ENCODE peak calls at places on chromosomes 13 and 19, in six cellular contexts. O is Caco-2, U is fibroblast of pulmonary artery, K is fibroblast of villous mesenchyme, A is AG09309, R is astrocyte. X is an unnamed sample.

GRCh38 chr13:106533101-106533939 is 2.1 kb downstream of the EFNB2 start:
- DNase-seq in O (peak), R (peak), U (peak), K (peak), A (no peak), X (peak)

GRCh38 chr13:32969516-32969941 is 46.7 kb upstream of the KL start:
- DNase-seq in K (peak), U (peak), R (peak), A (peak), O (no peak), X (peak)

GRCh38 chr13:22114630-22115311 is 443.9 kb downstream of the FGF9 start:
- DNase-seq in R (no peak), U (no peak), K (peak), O (no peak), A (no peak), X (no peak)

GRCh38 chr13:97945792-97946419 is 7.6 kb upstream of the IPO5 start:
- DNase-seq in O (no peak), R (peak), A (no peak), U (no peak), K (no peak), X (no peak)

GRCh38 chr19:277581-278165 is 13.5 kb downstream of the PLPP2 start:
- DNase-seq in K (peak), R (peak), U (peak), A (no peak), O (no peak), X (peak)

GRCh38 chr19:33292595-33293254 is 9.6 kb downstream of the CEBPA start:
- DNase-seq in K (peak), U (no peak), R (no peak), A (no peak), O (no peak), X (no peak)

GRCh38 chr19:33508941-33509614 is 12.5 kb downstream of the PEPD start:
- DNase-seq in R (peak), A (no peak), O (no peak), U (peak), K (peak), X (no peak)

GRCh38 chr13:76048126-76048525 is 412.0 kb downstream of the LMO7 start:
- DNase-seq in A (no peak), U (no peak), O (no peak), R (no peak), K (no peak), X (no peak)

GRCh38 chr13:43815204-43815603 is 28.4 kb upstream of the ENOX1 start:
- DNase-seq in A (no peak), K (peak), R (peak), O (peak), U (peak), X (peak)

GRCh38 chr19:51602189-51602854 is 27.9 kb downstream of the SIGLEC5 start:
- DNase-seq in O (no peak), R (no peak), A (no peak), U (no peak), K (no peak), X (no peak)

GRCh38 chr19:1734328-1734966 is 18.9 kb upstream of the ONECUT3 start:
- DNase-seq in O (no peak), K (no peak), A (no peak), U (no peak), R (no peak), X (no peak)

GRCh38 chr19:31500540-31500830 is 151.2 kb upstream of the TSHZ3 start:
- DNase-seq in U (no peak), O (no peak), K (no peak), A (no peak), R (no peak), X (no peak)

GRCh38 chr19:47561440-47562045 is 11.4 kb downstream of the ZNF541 start:
- DNase-seq in K (no peak), O (no peak), R (no peak), A (no peak), U (no peak), X (no peak)

GRCh38 chr13:49530452-49530851 is 34.7 kb downstream of the PHF11 start:
- DNase-seq in O (no peak), U (no peak), K (no peak), R (no peak), A (no peak), X (no peak)

GRCh38 chr19:56131651-56132050 is 9.4 kb upstream of the ZNF444 start:
- DNase-seq in R (no peak), K (no peak), A (no peak), O (no peak), U (no peak), X (no peak)
- H3K4me3 ChIP-seq in R (no peak), K (no peak), A (no peak), O (no peak), U (no peak), X (no peak)

GRCh38 chr19:35249146-35249847 is 495 bp downstream of the LSR start:
- DNase-seq in U (no peak), A (no peak), O (no peak), K (no peak), R (no peak), X (no peak)
- TF ChIP-seq CTCF in U (no peak), A (no peak), O (no peak), K (no peak), R (no peak), X (no peak)

DNA sequence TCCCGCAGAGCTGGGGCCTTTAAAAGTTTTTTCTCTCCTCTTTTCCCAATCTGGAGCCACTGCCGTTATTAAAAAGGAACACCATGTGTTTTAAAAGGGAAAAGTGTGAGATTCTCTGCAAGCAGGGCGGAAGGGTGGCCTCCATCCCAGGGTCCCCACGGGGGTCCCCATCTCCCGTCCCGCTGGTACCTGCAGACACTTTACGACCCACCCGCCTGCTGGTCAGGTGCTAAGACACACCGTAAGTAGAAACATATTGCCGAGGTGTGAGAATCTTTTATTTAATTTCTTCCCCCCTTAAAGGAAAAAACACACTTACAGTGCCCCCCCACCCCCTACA is 1.8 kb downstream of the CRLF1 start:
- DNase-seq in O (no peak), U (no peak), K (no peak), A (no peak), R (no peak), X (no peak)
- H3K4me3 ChIP-seq in O (no peak), U (no peak), K (no peak), A (no peak), R (no peak), X (no peak)

DNA sequence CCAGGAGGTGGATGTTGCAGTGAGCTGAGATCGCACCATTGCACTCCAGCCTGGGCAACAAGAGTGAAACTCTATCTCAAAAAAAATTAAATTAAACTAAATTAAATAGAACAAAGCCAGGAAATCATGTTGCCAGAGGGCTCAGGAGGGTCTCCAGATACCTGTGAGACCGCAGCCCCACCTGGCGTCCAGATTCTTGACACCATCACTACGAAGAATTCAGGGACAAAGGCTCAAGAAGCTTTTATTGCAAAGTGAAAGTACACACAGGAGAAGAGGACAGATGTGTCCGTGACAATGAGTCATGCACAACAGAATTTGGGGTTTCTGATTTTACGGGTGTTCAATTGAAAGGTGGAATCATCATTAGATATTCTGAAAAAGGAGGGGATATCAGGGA is 76.6 kb downstream of the STOML3 start:
- DNase-seq in K (no peak), R (no peak), U (no peak), O (no peak), A (no peak), X (no peak)
- TF ChIP-seq CTCF in K (no peak), R (no peak), U (no peak), O (no peak), A (no peak), X (no peak)

GRCh38 chr13:26186995-26187394 is 35.1 kb downstream of the RNF6 start:
- DNase-seq in O (no peak), K (no peak), U (no peak), R (no peak), A (no peak), X (no peak)
- H3K4me3 ChIP-seq in O (peak), K (peak), U (peak), R (peak), A (peak), X (peak)

DNA sequence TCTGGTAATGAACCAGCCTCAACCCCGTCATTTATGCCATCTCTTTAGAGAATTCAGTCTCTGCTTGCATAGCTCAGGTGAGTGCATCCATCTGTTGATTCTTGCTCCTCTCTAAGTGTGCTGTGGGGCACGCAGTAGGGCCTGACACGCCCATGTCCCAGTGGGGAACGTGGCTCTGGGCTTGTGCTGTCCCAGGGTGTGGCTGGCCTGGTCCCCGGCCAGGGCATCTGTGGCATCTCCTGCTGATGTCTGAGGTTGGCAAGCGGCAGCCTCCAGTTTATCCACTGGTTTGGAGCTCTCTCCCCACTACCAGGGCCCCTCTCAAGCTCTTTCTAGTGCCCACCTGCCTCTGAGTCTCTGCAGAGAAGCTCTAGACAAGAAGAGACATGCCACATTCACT is 146.6 kb upstream of the GJB6 start:
- DNase-seq in K (no peak), U (no peak), R (no peak), O (no peak), A (no peak), X (no peak)
- TF ChIP-seq CTCF in K (no peak), U (no peak), R (no peak), O (no peak), A (no peak), X (no peak)

X was measured in choroid plexus epithelial cell.